ENCODE peak calls at places on chromosomes 6 and 20, in four cellular contexts. One of them, this sample, is unnamed.

GRCh38 chr6:81894286-81894685 is 141.8 kb upstream of the TENT5A start:
- DNase-seq in H1: no peak
- DNase-seq in upper lobe of left lung: no peak
- DNase-seq in activated T-helper 1 cell treated with anti-CD3 and anti-CD28 coated beads, Interleukin-12 subunit alpha, Interleukin-12 subunit beta, Interleukin-2, Interleukin-4 antibody, amounts not matched to agents 30 ng/mL and 10 ng/mL and 1 ng/mL, durations not matched to agents 14 hours and 24 hours and 36 hours: no peak
- DNase-seq in this sample: peak

GRCh38 chr20:51029963-51030930 is 7.3 kb upstream of the KCNG1 start:
- DNase-seq in H1: no peak
- DNase-seq in upper lobe of left lung: no peak
- DNase-seq in activated T-helper 1 cell treated with anti-CD3 and anti-CD28 coated beads, Interleukin-12 subunit alpha, Interleukin-12 subunit beta, Interleukin-2, Interleukin-4 antibody, amounts not matched to agents 30 ng/mL and 10 ng/mL and 1 ng/mL, durations not matched to agents 14 hours and 24 hours and 36 hours: no peak
- DNase-seq in this sample: no peak

GRCh38 chr20:297098-297924 is at the start of gene ZCCHC3:
- DNase-seq in H1: peak
- DNase-seq in upper lobe of left lung: peak
- DNase-seq in activated T-helper 1 cell treated with anti-CD3 and anti-CD28 coated beads, Interleukin-12 subunit alpha, Interleukin-12 subunit beta, Interleukin-2, Interleukin-4 antibody, amounts not matched to agents 30 ng/mL and 10 ng/mL and 1 ng/mL, durations not matched to agents 14 hours and 24 hours and 36 hours: peak
- DNase-seq in this sample: peak

GRCh38 chr6:2327591-2327990 is 82.2 kb upstream of the GMDS start:
- DNase-seq in H1: no peak
- DNase-seq in upper lobe of left lung: no peak
- DNase-seq in activated T-helper 1 cell treated with anti-CD3 and anti-CD28 coated beads, Interleukin-12 subunit alpha, Interleukin-12 subunit beta, Interleukin-2, Interleukin-4 antibody, amounts not matched to agents 30 ng/mL and 10 ng/mL and 1 ng/mL, durations not matched to agents 14 hours and 24 hours and 36 hours: no peak
- DNase-seq in this sample: no peak

GRCh38 chr20:5008743-5009142 is 7.4 kb upstream of the SLC23A2 start:
- DNase-seq in H1: no peak
- DNase-seq in upper lobe of left lung: no peak
- DNase-seq in activated T-helper 1 cell treated with anti-CD3 and anti-CD28 coated beads, Interleukin-12 subunit alpha, Interleukin-12 subunit beta, Interleukin-2, Interleukin-4 antibody, amounts not matched to agents 30 ng/mL and 10 ng/mL and 1 ng/mL, durations not matched to agents 14 hours and 24 hours and 36 hours: no peak
- DNase-seq in this sample: no peak

GRCh38 chr6:96162711-96163120 is 146.9 kb downstream of the FUT9 start:
- DNase-seq in H1: no peak
- DNase-seq in upper lobe of left lung: no peak
- DNase-seq in activated T-helper 1 cell treated with anti-CD3 and anti-CD28 coated beads, Interleukin-12 subunit alpha, Interleukin-12 subunit beta, Interleukin-2, Interleukin-4 antibody, amounts not matched to agents 30 ng/mL and 10 ng/mL and 1 ng/mL, durations not matched to agents 14 hours and 24 hours and 36 hours: no peak
- DNase-seq in this sample: no peak

GRCh38 chr20:25865715-25866656 is 169.3 kb upstream of the ZNF337 start:
- DNase-seq in H1: peak
- DNase-seq in upper lobe of left lung: peak
- DNase-seq in activated T-helper 1 cell treated with anti-CD3 and anti-CD28 coated beads, Interleukin-12 subunit alpha, Interleukin-12 subunit beta, Interleukin-2, Interleukin-4 antibody, amounts not matched to agents 30 ng/mL and 10 ng/mL and 1 ng/mL, durations not matched to agents 14 hours and 24 hours and 36 hours: peak
- DNase-seq in this sample: peak

GRCh38 chr6:150491796-150492142 is 107.9 kb upstream of the PLEKHG1 start:
- DNase-seq in H1: no peak
- DNase-seq in upper lobe of left lung: no peak
- DNase-seq in activated T-helper 1 cell treated with anti-CD3 and anti-CD28 coated beads, Interleukin-12 subunit alpha, Interleukin-12 subunit beta, Interleukin-2, Interleukin-4 antibody, amounts not matched to agents 30 ng/mL and 10 ng/mL and 1 ng/mL, durations not matched to agents 14 hours and 24 hours and 36 hours: no peak
- DNase-seq in this sample: no peak

GRCh38 chr20:62800314-62801259 is 4.0 kb upstream of the OGFR start:
- DNase-seq in H1: no peak
- DNase-seq in upper lobe of left lung: no peak
- DNase-seq in activated T-helper 1 cell treated with anti-CD3 and anti-CD28 coated beads, Interleukin-12 subunit alpha, Interleukin-12 subunit beta, Interleukin-2, Interleukin-4 antibody, amounts not matched to agents 30 ng/mL and 10 ng/mL and 1 ng/mL, durations not matched to agents 14 hours and 24 hours and 36 hours: no peak
- DNase-seq in this sample: no peak

GRCh38 chr6:152218887-152219286 is 411.4 kb downstream of the ESR1 start:
- DNase-seq in H1: no peak
- DNase-seq in upper lobe of left lung: no peak
- DNase-seq in activated T-helper 1 cell treated with anti-CD3 and anti-CD28 coated beads, Interleukin-12 subunit alpha, Interleukin-12 subunit beta, Interleukin-2, Interleukin-4 antibody, amounts not matched to agents 30 ng/mL and 10 ng/mL and 1 ng/mL, durations not matched to agents 14 hours and 24 hours and 36 hours: no peak
- DNase-seq in this sample: no peak

GRCh38 chr20:4134355-4134834 is 119.0 kb upstream of the RNF24 start:
- DNase-seq in H1: no peak
- DNase-seq in upper lobe of left lung: no peak
- DNase-seq in activated T-helper 1 cell treated with anti-CD3 and anti-CD28 coated beads, Interleukin-12 subunit alpha, Interleukin-12 subunit beta, Interleukin-2, Interleukin-4 antibody, amounts not matched to agents 30 ng/mL and 10 ng/mL and 1 ng/mL, durations not matched to agents 14 hours and 24 hours and 36 hours: no peak
- DNase-seq in this sample: no peak

GRCh38 chr6:136365781-136366354 is 76.2 kb upstream of the BCLAF1 start:
- DNase-seq in H1: no peak
- DNase-seq in upper lobe of left lung: peak
- DNase-seq in activated T-helper 1 cell treated with anti-CD3 and anti-CD28 coated beads, Interleukin-12 subunit alpha, Interleukin-12 subunit beta, Interleukin-2, Interleukin-4 antibody, amounts not matched to agents 30 ng/mL and 10 ng/mL and 1 ng/mL, durations not matched to agents 14 hours and 24 hours and 36 hours: no peak
- DNase-seq in this sample: no peak

GRCh38 chr6:82118150-82118562 is 129.4 kb downstream of the IBTK start:
- DNase-seq in H1: no peak
- DNase-seq in upper lobe of left lung: no peak
- DNase-seq in activated T-helper 1 cell treated with anti-CD3 and anti-CD28 coated beads, Interleukin-12 subunit alpha, Interleukin-12 subunit beta, Interleukin-2, Interleukin-4 antibody, amounts not matched to agents 30 ng/mL and 10 ng/mL and 1 ng/mL, durations not matched to agents 14 hours and 24 hours and 36 hours: no peak
- DNase-seq in this sample: no peak

GRCh38 chr6:16179063-16179462 is 50.2 kb downstream of the MYLIP start:
- DNase-seq in H1: no peak
- DNase-seq in upper lobe of left lung: no peak
- DNase-seq in activated T-helper 1 cell treated with anti-CD3 and anti-CD28 coated beads, Interleukin-12 subunit alpha, Interleukin-12 subunit beta, Interleukin-2, Interleukin-4 antibody, amounts not matched to agents 30 ng/mL and 10 ng/mL and 1 ng/mL, durations not matched to agents 14 hours and 24 hours and 36 hours: no peak
- DNase-seq in this sample: no peak

GRCh38 chr6:227074-227782 is 65.1 kb upstream of the DUSP22 start:
- DNase-seq in H1: no peak
- DNase-seq in upper lobe of left lung: no peak
- DNase-seq in activated T-helper 1 cell treated with anti-CD3 and anti-CD28 coated beads, Interleukin-12 subunit alpha, Interleukin-12 subunit beta, Interleukin-2, Interleukin-4 antibody, amounts not matched to agents 30 ng/mL and 10 ng/mL and 1 ng/mL, durations not matched to agents 14 hours and 24 hours and 36 hours: no peak
- DNase-seq in this sample: no peak

GRCh38 chr20:34922654-34923381 is 32.8 kb downstream of the GSS start:
- DNase-seq in H1: no peak
- DNase-seq in upper lobe of left lung: no peak
- DNase-seq in activated T-helper 1 cell treated with anti-CD3 and anti-CD28 coated beads, Interleukin-12 subunit alpha, Interleukin-12 subunit beta, Interleukin-2, Interleukin-4 antibody, amounts not matched to agents 30 ng/mL and 10 ng/mL and 1 ng/mL, durations not matched to agents 14 hours and 24 hours and 36 hours: no peak
- DNase-seq in this sample: no peak

GRCh38 chr6:101544286-101544685 is 150.8 kb downstream of the GRIK2 start:
- DNase-seq in H1: no peak
- DNase-seq in upper lobe of left lung: no peak
- DNase-seq in activated T-helper 1 cell treated with anti-CD3 and anti-CD28 coated beads, Interleukin-12 subunit alpha, Interleukin-12 subunit beta, Interleukin-2, Interleukin-4 antibody, amounts not matched to agents 30 ng/mL and 10 ng/mL and 1 ng/mL, durations not matched to agents 14 hours and 24 hours and 36 hours: no peak
- DNase-seq in this sample: no peak

GRCh38 chr6:148538251-148539190 is 195.9 kb downstream of the SASH1 start:
- DNase-seq in H1: no peak
- DNase-seq in upper lobe of left lung: no peak
- DNase-seq in activated T-helper 1 cell treated with anti-CD3 and anti-CD28 coated beads, Interleukin-12 subunit alpha, Interleukin-12 subunit beta, Interleukin-2, Interleukin-4 antibody, amounts not matched to agents 30 ng/mL and 10 ng/mL and 1 ng/mL, durations not matched to agents 14 hours and 24 hours and 36 hours: no peak
- DNase-seq in this sample: no peak

GRCh38 chr6:88184921-88185320 is 18.8 kb upstream of the CNR1 start:
- DNase-seq in H1: no peak
- DNase-seq in upper lobe of left lung: no peak
- DNase-seq in activated T-helper 1 cell treated with anti-CD3 and anti-CD28 coated beads, Interleukin-12 subunit alpha, Interleukin-12 subunit beta, Interleukin-2, Interleukin-4 antibody, amounts not matched to agents 30 ng/mL and 10 ng/mL and 1 ng/mL, durations not matched to agents 14 hours and 24 hours and 36 hours: no peak
- DNase-seq in this sample: no peak

GRCh38 chr6:18471232-18471964 is 84.2 kb downstream of the RNF144B start:
- DNase-seq in H1: no peak
- DNase-seq in upper lobe of left lung: peak
- DNase-seq in activated T-helper 1 cell treated with anti-CD3 and anti-CD28 coated beads, Interleukin-12 subunit alpha, Interleukin-12 subunit beta, Interleukin-2, Interleukin-4 antibody, amounts not matched to agents 30 ng/mL and 10 ng/mL and 1 ng/mL, durations not matched to agents 14 hours and 24 hours and 36 hours: no peak
- DNase-seq in this sample: no peak

GRCh38 chr20:48825551-48825885 is 2.3 kb downstream of the PREX1 start:
- DNase-seq in H1: no peak
- DNase-seq in upper lobe of left lung: no peak
- DNase-seq in activated T-helper 1 cell treated with anti-CD3 and anti-CD28 coated beads, Interleukin-12 subunit alpha, Interleukin-12 subunit beta, Interleukin-2, Interleukin-4 antibody, amounts not matched to agents 30 ng/mL and 10 ng/mL and 1 ng/mL, durations not matched to agents 14 hours and 24 hours and 36 hours: no peak
- DNase-seq in this sample: no peak

GRCh38 chr20:53579266-53579580 is 14.4 kb downstream of the ZNF217 start:
- DNase-seq in H1: no peak
- DNase-seq in upper lobe of left lung: no peak
- DNase-seq in activated T-helper 1 cell treated with anti-CD3 and anti-CD28 coated beads, Interleukin-12 subunit alpha, Interleukin-12 subunit beta, Interleukin-2, Interleukin-4 antibody, amounts not matched to agents 30 ng/mL and 10 ng/mL and 1 ng/mL, durations not matched to agents 14 hours and 24 hours and 36 hours: no peak
- DNase-seq in this sample: no peak

GRCh38 chr20:9532069-9532809 is 17.8 kb downstream of the LAMP5 start:
- DNase-seq in H1: no peak
- DNase-seq in upper lobe of left lung: no peak
- DNase-seq in activated T-helper 1 cell treated with anti-CD3 and anti-CD28 coated beads, Interleukin-12 subunit alpha, Interleukin-12 subunit beta, Interleukin-2, Interleukin-4 antibody, amounts not matched to agents 30 ng/mL and 10 ng/mL and 1 ng/mL, durations not matched to agents 14 hours and 24 hours and 36 hours: no peak
- DNase-seq in this sample: no peak

GRCh38 chr6:160347259-160348208 is 644 bp upstream of the SLC22A3 start:
- DNase-seq in H1: peak
- DNase-seq in upper lobe of left lung: peak
- DNase-seq in activated T-helper 1 cell treated with anti-CD3 and anti-CD28 coated beads, Interleukin-12 subunit alpha, Interleukin-12 subunit beta, Interleukin-2, Interleukin-4 antibody, amounts not matched to agents 30 ng/mL and 10 ng/mL and 1 ng/mL, durations not matched to agents 14 hours and 24 hours and 36 hours: no peak
- DNase-seq in this sample: peak

GRCh38 chr20:50729925-50730764 is 1.2 kb upstream of the PARD6B start:
- DNase-seq in H1: no peak
- DNase-seq in upper lobe of left lung: no peak
- DNase-seq in activated T-helper 1 cell treated with anti-CD3 and anti-CD28 coated beads, Interleukin-12 subunit alpha, Interleukin-12 subunit beta, Interleukin-2, Interleukin-4 antibody, amounts not matched to agents 30 ng/mL and 10 ng/mL and 1 ng/mL, durations not matched to agents 14 hours and 24 hours and 36 hours: no peak
- DNase-seq in this sample: no peak

GRCh38 chr20:21019831-21020655 is 86.1 kb downstream of the LINC00237 start:
- DNase-seq in H1: peak
- DNase-seq in upper lobe of left lung: peak
- DNase-seq in activated T-helper 1 cell treated with anti-CD3 and anti-CD28 coated beads, Interleukin-12 subunit alpha, Interleukin-12 subunit beta, Interleukin-2, Interleukin-4 antibody, amounts not matched to agents 30 ng/mL and 10 ng/mL and 1 ng/mL, durations not matched to agents 14 hours and 24 hours and 36 hours: no peak
- DNase-seq in this sample: no peak

This sample was measured in ovary.